ENCODE peak calls at places on chromosomes 6 and 20, in four cellular contexts. V is H9, T is IMR-90, L is neuronal stem cell. B is an unnamed sample.

GRCh38 chr6:75024796-75025195 is 181.1 kb downstream of the COL12A1 start:
- DNase-seq in V (no peak), L (no peak), T (peak), B (peak)

GRCh38 chr6:129607581-129608186 is 102.3 kb downstream of the ARHGAP18 start:
- DNase-seq in L (no peak), V (no peak), T (peak), B (no peak)

GRCh38 chr6:100257661-100258395 is 206.9 kb downstream of the SIM1 start:
- DNase-seq in L (peak), V (no peak), T (peak), B (peak)

GRCh38 chr20:44938637-44939036 is 21.6 kb downstream of the TOMM34 start:
- DNase-seq in L (no peak), V (no peak), T (no peak), B (no peak)

GRCh38 chr6:54060286-54060685 is 51.0 kb upstream of the MLIP start:
- DNase-seq in T (peak), L (no peak), V (no peak), B (peak)

GRCh38 chr6:4637691-4638433 is 138.3 kb upstream of the CDYL start:
- DNase-seq in L (no peak), T (peak), V (no peak), B (peak)

GRCh38 chr6:39228992-39229767 is at the start of gene KCNK5:
- DNase-seq in T (peak), L (peak), V (peak), B (peak)

GRCh38 chr6:38350220-38350619 is 289.5 kb downstream of the BTBD9 start:
- DNase-seq in L (no peak), V (no peak), T (no peak), B (no peak)

GRCh38 chr6:127120109-127120786 is 1.8 kb downstream of the RSPO3 start:
- DNase-seq in V (peak), L (no peak), T (no peak), B (no peak)

GRCh38 chr6:38213275-38213674 is 393.7 kb downstream of the ZFAND3 start:
- DNase-seq in V (no peak), L (no peak), T (no peak), B (peak)

GRCh38 chr6:127606131-127606562 is 29.2 kb downstream of the C6orf58 start:
- DNase-seq in L (peak), V (peak), T (peak), B (peak)

GRCh38 chr20:25083141-25083772 is 1.3 kb upstream of the VSX1 start:
- DNase-seq in L (no peak), V (peak), T (no peak), B (no peak)

GRCh38 chr20:59084041-59084841 is 41.7 kb upstream of the PRELID3B start:
- DNase-seq in L (no peak), V (no peak), T (no peak), B (no peak)

GRCh38 chr20:54173653-54174451 is at the start of gene CYP24A1:
- DNase-seq in L (peak), V (peak), T (no peak), B (no peak)

GRCh38 chr6:33061987-33062386 is 11.5 kb downstream of the HLA-DPA1 start:
- DNase-seq in T (peak), L (no peak), V (no peak), B (peak)

DNA sequence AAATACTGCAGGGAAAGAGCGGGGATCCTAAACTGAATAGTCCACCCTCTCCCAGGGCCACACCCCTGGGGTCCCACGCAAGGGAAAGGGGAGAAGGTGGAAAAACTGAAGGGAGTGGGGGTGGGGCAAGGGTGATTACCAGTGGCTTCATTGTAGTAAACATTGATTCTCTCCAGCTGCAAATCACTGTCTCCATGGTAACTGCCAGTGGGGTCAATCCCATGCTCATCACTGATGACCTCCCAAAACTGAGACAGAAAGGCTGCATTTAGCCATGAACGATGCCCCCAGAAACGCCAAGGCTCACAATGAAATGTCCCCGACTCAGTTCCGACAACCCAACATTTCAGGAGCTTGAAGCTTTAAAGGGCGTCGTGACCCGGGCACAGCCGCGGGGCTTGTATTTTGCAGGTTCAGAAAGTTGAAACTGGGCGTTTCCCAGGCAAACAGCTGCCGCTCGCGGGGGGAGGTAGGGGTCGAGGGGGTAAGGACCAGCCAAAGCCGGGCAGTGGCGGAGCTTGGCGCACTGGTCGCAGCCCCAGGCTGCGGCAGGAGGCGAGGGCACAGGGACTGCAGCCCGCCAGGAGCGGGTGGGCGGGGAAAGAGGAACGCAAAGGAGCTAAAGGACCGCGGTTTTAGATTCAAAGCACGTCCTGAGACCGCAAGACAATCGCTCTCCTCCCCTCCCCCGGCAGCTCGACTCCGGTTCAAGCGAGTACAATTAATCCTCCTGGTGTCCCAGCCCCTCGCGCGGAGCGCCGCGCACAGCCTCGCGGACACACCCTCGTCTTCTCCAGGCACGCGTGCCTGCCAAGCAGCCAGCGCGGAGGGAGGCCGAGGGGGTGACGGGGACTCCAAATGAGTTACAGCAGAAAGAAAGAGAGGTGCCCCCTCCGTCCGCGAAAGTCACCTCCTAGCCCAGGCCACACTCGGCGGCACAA is 761 bp downstream of the TUBB2B start:
- DNase-seq in T (no peak), V (no peak), L (peak), B (peak)
- H3K4ac ChIP-seq in T (peak), V (no peak), L (peak), B (no peak)

GRCh38 chr6:155186052-155186658 is 77.7 kb upstream of the CLDN20 start:
- DNase-seq in L (no peak), T (peak), V (peak), B (peak)

GRCh38 chr6:155187994-155188706 is 75.7 kb upstream of the CLDN20 start:
- DNase-seq in L (no peak), T (peak), V (no peak), B (no peak)

GRCh38 chr6:155190667-155191066 is 73.1 kb upstream of the CLDN20 start:
- DNase-seq in V (no peak), L (no peak), T (no peak), B (no peak)

GRCh38 chr6:155187096-155187495 is 76.7 kb upstream of the CLDN20 start:
- DNase-seq in T (no peak), L (no peak), V (no peak), B (peak)

GRCh38 chr6:155188707-155189496 is 74.9 kb upstream of the CLDN20 start:
- DNase-seq in L (no peak), T (peak), V (no peak), B (peak)
- H3K27ac ChIP-seq in L (no peak), T (peak), V (no peak), B (no peak)

DNA sequence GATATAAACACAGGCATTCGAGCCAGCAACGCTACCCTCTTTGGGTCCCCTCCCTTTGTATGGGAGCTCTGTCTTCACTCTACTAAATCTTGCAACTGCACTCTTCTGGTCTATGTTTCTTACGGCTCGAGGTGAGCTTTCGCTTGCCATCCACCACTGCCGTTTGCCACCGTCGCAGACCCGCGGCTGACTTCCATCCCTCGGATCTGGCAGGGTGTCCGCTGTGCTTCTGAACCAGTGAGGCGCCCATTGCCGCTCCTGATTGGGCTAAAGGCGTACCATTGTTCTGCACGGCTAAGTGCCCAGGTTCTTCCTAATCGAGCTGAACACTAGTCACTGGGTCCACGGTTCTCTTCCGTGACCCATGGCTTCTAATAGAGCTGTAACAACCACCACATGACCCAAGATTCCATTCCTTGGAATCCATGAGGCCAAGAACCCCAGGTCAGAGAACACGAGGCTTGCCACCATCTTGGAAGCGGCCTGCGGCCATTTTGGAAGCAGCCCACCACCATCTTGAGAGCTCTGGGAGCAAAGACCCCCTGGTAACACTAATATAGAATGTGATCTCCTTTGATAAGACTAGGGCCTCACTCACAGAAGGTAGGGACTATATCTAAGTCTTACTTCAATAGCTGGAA is 973 bp downstream of the UBD start:
- DNase-seq in T (no peak), L (no peak), V (no peak), B (no peak)
- H3K18ac ChIP-seq in T (no peak), L (peak), V (no peak), B (no peak)

GRCh38 chr6:43060755-43061633 is 1.6 kb downstream of the KLC4 start:
- DNase-seq in T (no peak), L (no peak), V (no peak), B (no peak)

GRCh38 chr6:43061861-43062260 is 2.4 kb downstream of the KLC4 start:
- DNase-seq in L (no peak), T (peak), V (no peak), B (no peak)

GRCh38 chr6:43060034-43060754 is 763 bp downstream of the KLC4 start:
- DNase-seq in L (no peak), V (no peak), T (no peak), B (no peak)

GRCh38 chr6:43058511-43058910 is 723 bp downstream of the MRPL2 start:
- DNase-seq in L (no peak), T (no peak), V (no peak), B (no peak)

GRCh38 chr6:43059168-43060033 is at the start of the genes KLC4 and MRPL2:
- DNase-seq in T (peak), L (peak), V (peak), B (peak)
- H3K4ac ChIP-seq in T (peak), L (no peak), V (no peak), B (peak)

GRCh38 chr20:48889155-48889790 is 32.2 kb upstream of the ARFGEF2 start:
- DNase-seq in L (no peak), T (no peak), V (no peak), B (no peak)

GRCh38 chr20:48893374-48893773 is 28.1 kb upstream of the ARFGEF2 start:
- DNase-seq in L (no peak), V (no peak), T (no peak), B (no peak)

GRCh38 chr20:48891235-48892048 is 30.1 kb upstream of the ARFGEF2 start:
- DNase-seq in T (no peak), L (no peak), V (no peak), B (no peak)

GRCh38 chr20:48892049-48892470 is 29.5 kb upstream of the ARFGEF2 start:
- DNase-seq in L (no peak), T (no peak), V (no peak), B (no peak)

GRCh38 chr20:48892849-48893352 is 28.6 kb upstream of the ARFGEF2 start:
- DNase-seq in V (no peak), L (no peak), T (no peak), B (no peak)
- H3K27ac ChIP-seq in V (no peak), L (no peak), T (no peak), B (no peak)

DNA sequence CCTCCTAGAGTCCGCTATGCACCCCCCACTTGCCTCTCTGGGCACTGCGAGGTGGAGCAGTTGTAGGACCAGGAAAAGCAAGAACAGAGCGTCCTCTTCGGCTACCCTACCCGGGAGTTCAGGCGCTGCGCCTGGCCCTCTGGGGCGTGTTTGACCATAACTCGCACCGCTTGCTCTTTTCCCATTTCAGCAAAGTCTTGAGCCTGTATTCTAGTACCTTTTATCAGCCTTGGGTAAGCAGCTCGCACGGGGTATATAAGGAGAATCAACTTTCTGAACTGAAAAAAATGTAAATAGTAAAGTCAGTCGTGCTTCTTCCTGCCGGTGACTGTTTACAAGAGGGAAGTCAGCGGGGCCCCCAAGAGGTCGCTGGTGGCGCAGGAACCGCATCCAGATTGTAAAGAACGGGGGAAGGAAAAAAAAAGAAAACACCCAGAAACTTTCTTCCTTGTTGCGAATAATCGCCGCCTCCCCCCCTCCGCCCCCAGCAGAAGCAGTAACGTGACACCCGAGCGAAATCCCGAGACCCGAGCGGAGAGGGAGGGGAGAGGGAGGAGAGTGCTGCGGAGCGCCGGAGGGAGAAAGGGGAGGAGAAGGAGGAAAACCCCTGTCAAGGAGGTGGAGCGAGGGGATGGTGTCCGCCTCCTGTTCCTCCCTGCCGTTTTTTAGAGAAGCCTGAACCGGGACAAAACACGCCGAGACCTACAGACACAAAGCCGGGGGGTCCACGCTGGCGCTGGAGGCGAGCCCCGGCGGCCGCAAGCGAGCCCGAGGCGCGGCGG is at the start of gene UST:
- DNase-seq in L (peak), T (peak), V (peak), B (peak)
- H3K18ac ChIP-seq in L (peak), T (peak), V (no peak), B (peak)